ENCODE peak calls at places on chromosomes 4 and X, in seven cellular contexts. Z is GM06990; X is fibroblast of the aortic adventitia; H is CD8-positive, alpha-beta memory T cell; K is LHCN-M2; D is transverse colon; J is activated CD4-positive, alpha-beta T cell treated with anti-CD3 and anti-CD28 coated beads, Interleukin-2, amount 50 U/mL, for 1 hour. L is an unnamed sample.

GRCh38 chr4:102429553-102429952 is 71.6 kb upstream of the NFKB1 start:
- DNase-seq in Z (no peak), X (peak), H (no peak), K (peak), D (no peak), J (no peak), L (no peak)

GRCh38 chr4:143215873-143216272 is 31.2 kb downstream of the USP38 start:
- DNase-seq in Z (no peak), X (peak), H (no peak), K (no peak), D (no peak), J (no peak), L (no peak)

GRCh38 chr4:23305026-23305425 is 584.8 kb downstream of the PPARGC1A start:
- DNase-seq in Z (no peak), X (no peak), H (no peak), K (peak), D (no peak), J (no peak), L (no peak)

GRCh38 chrX:40511258-40511657 is 69.5 kb upstream of the ATP6AP2 start:
- DNase-seq in Z (no peak), X (no peak), H (no peak), K (no peak), D (no peak), J (no peak), L (no peak)

GRCh38 chr4:88247148-88247547 is 37.2 kb downstream of the PPM1K start:
- DNase-seq in Z (no peak), X (no peak), H (no peak), K (no peak), D (no peak), J (no peak), L (no peak)

GRCh38 chr4:145623831-145624230 is 4.6 kb downstream of the MMAA start:
- DNase-seq in Z (no peak), X (peak), H (no peak), K (peak), D (no peak), J (no peak), L (no peak)

GRCh38 chr4:77146426-77147399 is 10.3 kb upstream of the CCNG2 start:
- DNase-seq in Z (no peak), X (no peak), H (no peak), K (no peak), D (no peak), J (no peak), L (no peak)

GRCh38 chrX:43474321-43474720 is 181.8 kb upstream of the MAOA start:
- DNase-seq in Z (no peak), X (no peak), H (no peak), K (no peak), D (no peak), J (no peak), L (no peak)

GRCh38 chr4:37317104-37317643 is 72.6 kb downstream of the NWD2 start:
- DNase-seq in Z (no peak), X (no peak), H (no peak), K (no peak), D (no peak), J (no peak), L (no peak)

GRCh38 chr4:17517664-17518063 is 2.7 kb downstream of the CLRN2 start:
- DNase-seq in Z (no peak), X (no peak), H (no peak), K (no peak), D (no peak), J (no peak), L (no peak)

GRCh38 chr4:81506731-81507130 is 35.0 kb upstream of the RASGEF1B start:
- DNase-seq in Z (peak), X (no peak), H (no peak), K (no peak), D (no peak), J (no peak), L (peak)